ENCODE peak calls at places on chromosomes 11 and 22, in six cellular contexts. One of them, this sample, is unnamed.

GRCh38 chr11:44609028-44609782 is 43.7 kb downstream of the CD82 start:
- DNase-seq in esophagus squamous epithelium: peak
- DNase-seq in HCT116: no peak
- DNase-seq in heart right ventricle: no peak
- DNase-seq in psoas muscle: no peak
- DNase-seq in right lobe of liver: no peak
- DNase-seq in this sample: no peak

GRCh38 chr11:126233391-126233790 is 21.8 kb downstream of the FAM118B start:
- DNase-seq in HCT116: no peak
- DNase-seq in right lobe of liver: no peak
- DNase-seq in psoas muscle: no peak
- DNase-seq in esophagus squamous epithelium: no peak
- DNase-seq in heart right ventricle: no peak
- DNase-seq in this sample: no peak

GRCh38 chr11:76209956-76210885 is 3.9 kb upstream of the WNT11 start:
- DNase-seq in psoas muscle: peak
- DNase-seq in right lobe of liver: peak
- DNase-seq in heart right ventricle: peak
- DNase-seq in esophagus squamous epithelium: no peak
- DNase-seq in HCT116: no peak
- DNase-seq in this sample: peak

GRCh38 chr11:63708764-63709163 is 27.5 kb downstream of the RTN3 start:
- DNase-seq in esophagus squamous epithelium: no peak
- DNase-seq in right lobe of liver: no peak
- DNase-seq in HCT116: no peak
- DNase-seq in heart right ventricle: no peak
- DNase-seq in psoas muscle: no peak
- DNase-seq in this sample: no peak

GRCh38 chr11:119509969-119510401 is 87.0 kb upstream of the THY1 start:
- DNase-seq in esophagus squamous epithelium: no peak
- DNase-seq in HCT116: no peak
- DNase-seq in heart right ventricle: no peak
- DNase-seq in right lobe of liver: no peak
- DNase-seq in psoas muscle: peak
- DNase-seq in this sample: no peak

GRCh38 chr11:17683378-17684161 is 35.8 kb upstream of the MYOD1 start:
- DNase-seq in HCT116: peak
- DNase-seq in psoas muscle: peak
- DNase-seq in heart right ventricle: no peak
- DNase-seq in esophagus squamous epithelium: no peak
- DNase-seq in right lobe of liver: peak
- DNase-seq in this sample: no peak

GRCh38 chr22:30928401-30928800 is 40.2 kb downstream of the MORC2 start:
- DNase-seq in HCT116: no peak
- DNase-seq in psoas muscle: no peak
- DNase-seq in esophagus squamous epithelium: no peak
- DNase-seq in right lobe of liver: no peak
- DNase-seq in heart right ventricle: no peak
- DNase-seq in this sample: no peak

GRCh38 chr11:111878385-111878765 is 590 bp downstream of the FDXACB1 start:
- DNase-seq in HCT116: peak
- DNase-seq in psoas muscle: no peak
- DNase-seq in right lobe of liver: no peak
- DNase-seq in heart right ventricle: no peak
- DNase-seq in esophagus squamous epithelium: no peak
- DNase-seq in this sample: no peak

GRCh38 chr22:33519140-33519973 is 400.9 kb downstream of the LARGE1 start:
- DNase-seq in HCT116: no peak
- DNase-seq in esophagus squamous epithelium: no peak
- DNase-seq in heart right ventricle: peak
- DNase-seq in right lobe of liver: no peak
- DNase-seq in psoas muscle: peak
- DNase-seq in this sample: no peak

GRCh38 chr11:67374571-67375276 is 1.3 kb upstream of the CLCF1 start:
- DNase-seq in HCT116: no peak
- DNase-seq in right lobe of liver: no peak
- DNase-seq in psoas muscle: no peak
- DNase-seq in heart right ventricle: no peak
- DNase-seq in esophagus squamous epithelium: no peak
- DNase-seq in this sample: no peak

GRCh38 chr11:88042238-88043032 is 132.8 kb downstream of the RAB38 start:
- DNase-seq in heart right ventricle: no peak
- DNase-seq in esophagus squamous epithelium: no peak
- DNase-seq in HCT116: no peak
- DNase-seq in psoas muscle: no peak
- DNase-seq in right lobe of liver: no peak
- DNase-seq in this sample: no peak

GRCh38 chr11:33072465-33072864 is 33.1 kb downstream of the TCP11L1 start:
- DNase-seq in psoas muscle: no peak
- DNase-seq in right lobe of liver: no peak
- DNase-seq in HCT116: peak
- DNase-seq in heart right ventricle: no peak
- DNase-seq in esophagus squamous epithelium: no peak
- DNase-seq in this sample: no peak

GRCh38 chr11:64919627-64920026 is 2.6 kb upstream of the ATG2A start:
- DNase-seq in right lobe of liver: no peak
- DNase-seq in heart right ventricle: no peak
- DNase-seq in psoas muscle: no peak
- DNase-seq in esophagus squamous epithelium: no peak
- DNase-seq in HCT116: no peak
- DNase-seq in this sample: no peak

GRCh38 chr11:73412308-73412707 is 36.1 kb downstream of the RELT start:
- DNase-seq in psoas muscle: no peak
- DNase-seq in HCT116: no peak
- DNase-seq in esophagus squamous epithelium: no peak
- DNase-seq in right lobe of liver: no peak
- DNase-seq in heart right ventricle: no peak
- DNase-seq in this sample: no peak

GRCh38 chr11:130522284-130522961 is 74.0 kb downstream of the ADAMTS15 start:
- DNase-seq in esophagus squamous epithelium: no peak
- DNase-seq in psoas muscle: peak
- DNase-seq in heart right ventricle: peak
- DNase-seq in HCT116: peak
- DNase-seq in right lobe of liver: peak
- DNase-seq in this sample: no peak

GRCh38 chr22:28051787-28052356 is 132.8 kb upstream of the PITPNB start:
- DNase-seq in heart right ventricle: peak
- DNase-seq in esophagus squamous epithelium: no peak
- DNase-seq in right lobe of liver: peak
- DNase-seq in psoas muscle: peak
- DNase-seq in HCT116: peak
- DNase-seq in this sample: no peak

GRCh38 chr11:100932474-100933100 is 197.0 kb downstream of the PGR start:
- DNase-seq in heart right ventricle: no peak
- DNase-seq in HCT116: peak
- DNase-seq in psoas muscle: no peak
- DNase-seq in right lobe of liver: no peak
- DNase-seq in esophagus squamous epithelium: no peak
- DNase-seq in this sample: no peak

GRCh38 chr11:111331711-111332479 is 33.5 kb downstream of the POU2AF3 start:
- DNase-seq in psoas muscle: no peak
- DNase-seq in heart right ventricle: no peak
- DNase-seq in HCT116: no peak
- DNase-seq in esophagus squamous epithelium: no peak
- DNase-seq in right lobe of liver: no peak
- DNase-seq in this sample: no peak

GRCh38 chr11:60307507-60308195 is 19.4 kb upstream of the MS4A6E start:
- DNase-seq in HCT116: no peak
- DNase-seq in esophagus squamous epithelium: no peak
- DNase-seq in right lobe of liver: no peak
- DNase-seq in heart right ventricle: no peak
- DNase-seq in psoas muscle: no peak
- DNase-seq in this sample: no peak

GRCh38 chr22:18035740-18036139 is 11.4 kb upstream of the MICAL3 start:
- DNase-seq in heart right ventricle: no peak
- DNase-seq in right lobe of liver: peak
- DNase-seq in esophagus squamous epithelium: no peak
- DNase-seq in psoas muscle: peak
- DNase-seq in HCT116: peak
- DNase-seq in this sample: no peak

GRCh38 chr11:57277845-57278720 is 41.0 kb upstream of the APLNR start:
- DNase-seq in HCT116: peak
- DNase-seq in right lobe of liver: peak
- DNase-seq in psoas muscle: peak
- DNase-seq in esophagus squamous epithelium: no peak
- DNase-seq in heart right ventricle: peak
- DNase-seq in this sample: no peak

GRCh38 chr11:111185259-111185658 is 60.3 kb upstream of the POU2AF2 start:
- DNase-seq in esophagus squamous epithelium: no peak
- DNase-seq in HCT116: no peak
- DNase-seq in heart right ventricle: no peak
- DNase-seq in right lobe of liver: no peak
- DNase-seq in psoas muscle: no peak
- DNase-seq in this sample: no peak

DNA sequence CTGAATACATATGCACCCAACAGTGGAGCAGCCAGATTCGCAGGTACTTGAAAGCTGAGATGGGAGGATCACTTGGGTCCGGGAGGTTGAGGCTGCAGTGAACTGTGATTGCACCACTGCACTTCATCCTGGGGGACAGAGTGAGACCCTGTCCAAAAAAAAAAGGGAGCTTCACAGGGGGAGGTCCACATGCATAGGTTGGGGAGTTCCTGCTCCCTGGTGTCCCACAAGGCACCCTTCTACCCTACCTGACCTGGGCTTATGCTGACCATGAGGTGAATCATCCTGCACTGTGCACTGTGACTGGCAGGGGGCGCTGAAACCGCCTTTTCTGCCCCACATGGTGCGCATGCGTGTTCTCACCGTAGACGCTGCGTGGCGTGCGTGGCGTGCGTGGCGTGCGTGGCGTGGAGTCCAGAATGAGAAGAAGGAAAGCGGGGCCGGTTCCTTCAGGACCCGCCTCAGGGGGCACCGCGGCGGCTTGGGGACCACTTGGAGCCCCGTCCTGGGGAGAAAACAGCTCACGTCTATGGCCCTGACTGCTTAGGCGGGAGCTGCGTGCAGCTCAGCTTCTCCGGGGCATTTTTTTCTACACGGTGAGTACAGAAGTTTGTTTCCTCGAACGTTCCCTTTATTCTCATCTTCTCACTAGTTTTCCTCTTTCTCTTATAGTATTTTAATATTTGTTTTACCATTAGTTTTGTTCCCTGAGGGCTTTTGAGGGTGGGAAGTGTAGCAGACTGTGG is 116.6 kb upstream of the GRK3 start:
- DNase-seq in esophagus squamous epithelium: peak
- DNase-seq in psoas muscle: peak
- DNase-seq in right lobe of liver: peak
- DNase-seq in HCT116: peak
- DNase-seq in heart right ventricle: peak
- DNase-seq in this sample: peak
- H3K27ac ChIP-seq in esophagus squamous epithelium: peak
- H3K27ac ChIP-seq in psoas muscle: peak
- H3K27ac ChIP-seq in right lobe of liver: peak
- H3K27ac ChIP-seq in HCT116: peak
- H3K27ac ChIP-seq in heart right ventricle: peak
- H3K27ac ChIP-seq in this sample: peak

GRCh38 chr22:50400406-50400805 is 57.3 kb downstream of the PPP6R2 start:
- DNase-seq in heart right ventricle: no peak
- DNase-seq in HCT116: no peak
- DNase-seq in psoas muscle: no peak
- DNase-seq in right lobe of liver: peak
- DNase-seq in esophagus squamous epithelium: no peak
- DNase-seq in this sample: no peak

GRCh38 chr22:50400931-50401330 is 57.8 kb downstream of the PPP6R2 start:
- DNase-seq in HCT116: no peak
- DNase-seq in heart right ventricle: no peak
- DNase-seq in psoas muscle: no peak
- DNase-seq in right lobe of liver: no peak
- DNase-seq in esophagus squamous epithelium: no peak
- DNase-seq in this sample: no peak

GRCh38 chr22:50401907-50402306 is 58.8 kb downstream of the PPP6R2 start:
- DNase-seq in psoas muscle: no peak
- DNase-seq in esophagus squamous epithelium: no peak
- DNase-seq in HCT116: no peak
- DNase-seq in right lobe of liver: no peak
- DNase-seq in heart right ventricle: no peak
- DNase-seq in this sample: no peak

GRCh38 chr22:50398698-50399648 is 55.8 kb downstream of the PPP6R2 start:
- DNase-seq in psoas muscle: no peak
- DNase-seq in right lobe of liver: peak
- DNase-seq in HCT116: no peak
- DNase-seq in heart right ventricle: no peak
- DNase-seq in esophagus squamous epithelium: no peak
- DNase-seq in this sample: no peak

DNA sequence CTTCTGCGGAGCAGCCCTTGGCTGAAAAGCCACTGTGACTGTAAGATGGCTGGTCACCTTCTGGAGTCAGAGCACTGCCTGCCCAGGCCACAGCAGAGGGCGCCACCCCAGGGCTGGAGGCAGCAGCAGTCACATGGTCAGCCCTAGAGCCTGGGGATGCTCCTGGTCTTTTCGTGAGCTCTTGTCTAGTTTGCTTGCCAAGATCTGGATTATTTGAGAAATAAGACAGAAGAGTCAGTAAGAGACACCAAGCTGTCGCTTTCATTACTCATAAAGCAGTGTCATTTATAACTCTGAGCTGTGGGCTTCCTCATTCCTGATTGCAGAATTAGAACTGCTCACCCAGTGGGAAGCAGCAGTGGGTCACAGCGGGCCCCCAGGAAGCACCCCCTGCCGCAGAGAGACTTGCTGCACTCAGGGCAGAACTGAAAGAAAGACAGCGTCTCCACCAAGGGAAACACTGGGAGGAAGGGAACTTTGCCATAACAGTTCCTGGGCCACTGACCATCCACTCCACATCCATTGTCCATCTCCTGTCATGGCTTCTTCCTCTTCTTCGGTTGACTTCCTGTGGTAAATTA is 56.7 kb downstream of the PPP6R2 start:
- DNase-seq in HCT116: peak
- DNase-seq in right lobe of liver: no peak
- DNase-seq in psoas muscle: peak
- DNase-seq in esophagus squamous epithelium: no peak
- DNase-seq in heart right ventricle: peak
- DNase-seq in this sample: no peak
- TF ChIP-seq CTCF in HCT116: peak
- TF ChIP-seq CTCF in right lobe of liver: peak
- TF ChIP-seq CTCF in psoas muscle: peak
- TF ChIP-seq CTCF in esophagus squamous epithelium: peak
- TF ChIP-seq CTCF in heart right ventricle: no peak
- TF ChIP-seq CTCF in this sample: no peak

DNA sequence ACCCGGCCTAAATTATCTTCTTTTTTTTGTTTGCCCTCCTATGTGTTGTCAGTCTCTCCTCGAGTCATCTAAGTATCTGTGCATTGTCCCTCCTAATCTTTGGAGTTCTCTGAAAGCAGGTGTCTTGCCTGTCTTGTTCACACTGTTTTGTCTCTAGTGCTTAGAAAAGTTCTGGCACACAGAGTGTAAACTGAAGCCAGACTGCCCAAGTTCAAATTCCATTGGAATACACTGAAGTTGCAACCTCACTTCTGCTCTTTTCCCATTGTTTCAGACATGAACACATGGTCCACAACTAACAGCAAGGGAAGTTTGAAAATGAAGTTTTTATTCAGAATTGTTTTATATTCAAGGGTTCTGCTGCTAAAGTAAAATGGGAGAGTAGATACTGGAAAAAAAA is 38.7 kb downstream of the PAX6 start:
- DNase-seq in psoas muscle: no peak
- DNase-seq in right lobe of liver: no peak
- DNase-seq in esophagus squamous epithelium: no peak
- DNase-seq in heart right ventricle: no peak
- DNase-seq in HCT116: no peak
- DNase-seq in this sample: no peak
- H3K27ac ChIP-seq in psoas muscle: no peak
- H3K27ac ChIP-seq in right lobe of liver: no peak
- H3K27ac ChIP-seq in esophagus squamous epithelium: no peak
- H3K27ac ChIP-seq in heart right ventricle: no peak
- H3K27ac ChIP-seq in HCT116: no peak
- H3K27ac ChIP-seq in this sample: no peak

GRCh38 chr22:45208993-45209838 is 31.5 kb downstream of the KIAA0930 start:
- DNase-seq in esophagus squamous epithelium: no peak
- DNase-seq in HCT116: no peak
- DNase-seq in right lobe of liver: no peak
- DNase-seq in psoas muscle: no peak
- DNase-seq in heart right ventricle: no peak
- DNase-seq in this sample: no peak
- TF ChIP-seq CTCF in esophagus squamous epithelium: peak
- TF ChIP-seq CTCF in HCT116: peak
- TF ChIP-seq CTCF in right lobe of liver: peak
- TF ChIP-seq CTCF in psoas muscle: peak
- TF ChIP-seq CTCF in heart right ventricle: no peak
- TF ChIP-seq CTCF in this sample: peak

This sample was measured in CD4-positive, alpha-beta T cell.